ENCODE peak calls at places on chromosomes 1 and 21, in seven cellular contexts. O, K, V, S, L, Q and B are unnamed samples.
A peak's percentile ranks its signal among the peaks of the same experiment; 100 is the strongest.

GRCh38 chr1:159756397-159756796 is 24.4 kb upstream of the DUSP23 start:
- DNase-seq in S (no peak), Q (no peak), V (peak; percentile 50), O (no peak), K (no peak), L (no peak), B (peak; percentile 72)

GRCh38 chr1:219072329-219072728 is 101.3 kb upstream of the LYPLAL1 start:
- DNase-seq in V (no peak), K (no peak), Q (no peak), S (no peak), L (no peak), O (no peak), B (no peak)

GRCh38 chr1:105023719-105024118 is 1274.0 kb downstream of the AMY1C start:
- DNase-seq in O (no peak), K (no peak), L (no peak), V (no peak), Q (no peak), S (no peak), B (no peak)

GRCh38 chr1:151001592-151001991 is 5.1 kb downstream of the MINDY1 start:
- DNase-seq in Q (no peak), S (no peak), L (no peak), V (no peak), O (no peak), K (no peak), B (peak; percentile 31)

GRCh38 chr21:41917531-41917930 is 36.3 kb downstream of the C2CD2 start:
- DNase-seq in L (no peak), K (no peak), V (no peak), S (no peak), Q (no peak), O (no peak), B (no peak)

GRCh38 chr1:184162266-184162665 is 110.7 kb downstream of the TSEN15 start:
- DNase-seq in Q (no peak), V (no peak), O (no peak), K (no peak), S (no peak), L (no peak), B (no peak)

GRCh38 chr1:219085988-219086387 is 87.7 kb upstream of the LYPLAL1 start:
- DNase-seq in L (no peak), V (no peak), O (no peak), Q (no peak), K (no peak), S (peak; percentile 34), B (no peak)

GRCh38 chr1:23526329-23527041 is 4.5 kb downstream of the E2F2 start:
- DNase-seq in L (no peak), K (no peak), S (no peak), O (peak; percentile 43), V (no peak), Q (no peak), B (no peak)

GRCh38 chr1:247294282-247294681 is 37.4 kb downstream of the ZNF496 start:
- DNase-seq in O (no peak), L (no peak), K (no peak), Q (no peak), V (no peak), S (peak; percentile 63), B (no peak)

GRCh38 chr1:30378991-30379581 is 344.3 kb downstream of the MATN1 start:
- DNase-seq in V (peak; percentile 25), S (peak; percentile 73), K (no peak), Q (peak; percentile 47), L (peak; percentile 58), O (no peak), B (peak; percentile 96)

GRCh38 chr1:8423134-8423701 is 105.3 kb downstream of the SLC45A1 start:
- DNase-seq in L (peak; percentile 77), V (peak; percentile 68), Q (no peak), O (peak; percentile 48), S (no peak), K (peak; percentile 58), B (no peak)

GRCh38 chr1:940121-941026 is 16.7 kb downstream of the SAMD11 start:
- DNase-seq in S (no peak), Q (peak; percentile 47), O (peak; percentile 45), K (no peak), V (no peak), L (no peak), B (peak; percentile 70)

GRCh38 chr1:189021577-189021976 is 1456.1 kb downstream of the BRINP3 start:
- DNase-seq in L (no peak), S (no peak), Q (no peak), O (no peak), K (no peak), V (no peak), B (no peak)

GRCh38 chr1:61334718-61335589 is 252.6 kb downstream of the NFIA start:
- DNase-seq in Q (no peak), O (peak; percentile 13), S (no peak), L (peak; percentile 80), K (no peak), V (peak; percentile 55), B (no peak)

DNA sequence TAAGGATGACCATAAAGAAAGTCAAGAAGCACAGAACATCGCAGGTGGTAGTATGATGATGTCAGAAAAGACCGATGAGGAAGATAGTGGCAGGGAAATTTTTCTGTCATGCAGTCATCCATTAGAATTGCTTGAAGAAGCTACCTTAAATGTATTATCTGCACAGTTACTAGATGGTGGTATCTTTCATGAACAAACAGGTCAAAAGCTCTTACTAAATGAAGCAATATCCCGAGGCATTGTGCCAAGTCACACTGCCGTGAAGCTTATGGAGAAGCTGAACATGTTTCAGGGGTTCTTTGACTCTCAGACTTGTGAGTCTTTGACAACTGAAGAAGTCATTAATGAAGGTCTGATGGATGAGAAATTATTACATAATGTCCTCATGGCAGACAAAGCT is 128.8 kb downstream of the MACF1 start:
- DNase-seq in S (no peak), Q (no peak), K (no peak), O (no peak), L (no peak), V (no peak), B (no peak)
- TF ChIP-seq CTCF in S (no peak), Q (no peak), K (no peak), O (no peak), L (no peak), V (no peak), B (no peak)

GRCh38 chr1:225882008-225882698 is at the start of gene TMEM63A:
- DNase-seq in V (peak; percentile 95), O (peak; percentile 94), K (peak; percentile 96), S (no peak), L (peak; percentile 94), Q (peak; percentile 67), B (peak; percentile 90)
- TF ChIP-seq CTCF in V (peak; percentile 40), O (peak; percentile 27), K (peak; percentile 52), S (peak; percentile 20), L (no peak), Q (peak; percentile 30), B (no peak)

DNA sequence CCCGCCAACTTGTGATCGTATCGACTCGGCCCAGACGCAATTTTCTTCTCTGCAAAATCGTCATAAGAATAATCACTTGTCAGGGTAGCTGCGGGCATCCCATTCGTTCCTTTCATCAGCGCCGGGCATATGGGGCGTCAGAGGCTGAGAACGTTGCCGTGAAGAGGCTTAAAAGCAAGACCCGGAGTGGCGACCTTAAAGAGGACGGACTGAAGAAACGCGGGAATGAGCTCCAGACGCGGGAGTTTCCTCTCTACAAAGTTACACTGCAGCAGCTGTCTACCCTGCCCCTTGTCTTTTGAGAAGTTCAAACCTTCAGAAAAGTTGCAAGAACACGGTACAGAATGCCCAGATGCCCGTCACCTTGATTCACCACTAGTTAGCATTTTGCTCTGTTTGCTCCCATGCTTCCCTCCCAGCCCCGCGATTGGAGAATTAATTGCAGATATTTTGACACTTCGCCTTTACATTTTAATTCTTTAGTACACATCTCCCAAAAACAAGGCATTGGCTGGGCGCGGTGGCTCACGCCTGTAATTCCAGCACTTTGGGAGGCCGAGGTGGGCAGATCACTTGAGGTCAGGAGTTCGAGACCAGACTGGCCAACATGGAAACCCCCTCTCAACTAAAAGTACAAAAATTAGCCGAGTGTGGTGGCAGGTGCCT is 965 bp downstream of the CENPS start:
- DNase-seq in O (no peak), K (no peak), V (no peak), S (peak; percentile 5), L (no peak), Q (no peak), B (peak; percentile 60)
- TF ChIP-seq CTCF in O (no peak), K (no peak), V (no peak), S (no peak), L (no peak), Q (no peak), B (no peak)

DNA sequence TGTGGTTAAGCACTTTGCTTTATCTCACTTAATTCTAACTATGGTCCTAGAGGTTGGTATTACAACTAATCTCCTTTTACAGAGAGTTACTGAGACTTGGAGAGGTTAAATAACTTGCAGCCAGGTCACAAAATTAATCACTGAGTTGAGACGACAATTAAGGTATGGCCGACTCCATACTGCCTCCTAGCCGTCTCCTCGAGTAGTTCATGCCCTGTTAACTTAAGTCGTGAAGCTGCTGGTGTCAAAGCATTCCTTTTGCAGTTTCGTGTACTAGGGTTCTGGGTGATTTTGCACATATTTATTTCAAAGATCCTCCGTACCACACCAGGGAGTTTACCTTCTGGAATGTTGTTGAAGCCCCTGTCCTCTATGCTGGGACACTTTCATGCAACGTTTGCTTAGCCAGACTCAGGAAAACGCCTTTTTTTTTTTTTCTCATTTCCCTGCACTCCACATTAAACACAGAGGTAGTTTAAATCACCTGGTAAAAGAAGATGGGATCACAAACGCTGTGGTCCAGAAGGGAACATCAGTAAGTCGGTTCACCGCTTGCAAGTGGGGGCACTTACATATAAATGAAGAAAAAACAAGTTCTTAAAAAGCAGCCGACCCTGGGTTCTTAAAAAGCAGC is 570 bp upstream of the NEK7 start:
- DNase-seq in Q (no peak), K (peak; percentile 58), S (peak; percentile 49), L (no peak), O (peak; percentile 81), V (peak; percentile 61), B (peak; percentile 87)
- TF ChIP-seq CTCF in Q (peak; percentile 83), K (peak; percentile 77), S (peak; percentile 84), L (peak; percentile 61), O (peak; percentile 79), V (peak; percentile 66), B (peak; percentile 63)

GRCh38 chr1:15222653-15223303 is 24.2 kb upstream of the FHAD1 start:
- DNase-seq in O (no peak), S (no peak), K (no peak), Q (no peak), L (no peak), V (no peak), B (no peak)

GRCh38 chr1:15219280-15220023 is 27.6 kb upstream of the FHAD1 start:
- DNase-seq in V (no peak), Q (no peak), K (no peak), L (no peak), S (no peak), O (no peak), B (no peak)

GRCh38 chr1:15218287-15219279 is 28.4 kb upstream of the FHAD1 start:
- DNase-seq in Q (no peak), S (no peak), O (no peak), K (no peak), V (no peak), L (no peak), B (peak; percentile 32)

GRCh38 chr1:15220024-15220392 is 27.0 kb upstream of the FHAD1 start:
- DNase-seq in V (no peak), K (no peak), L (no peak), S (no peak), O (no peak), Q (no peak), B (no peak)

DNA sequence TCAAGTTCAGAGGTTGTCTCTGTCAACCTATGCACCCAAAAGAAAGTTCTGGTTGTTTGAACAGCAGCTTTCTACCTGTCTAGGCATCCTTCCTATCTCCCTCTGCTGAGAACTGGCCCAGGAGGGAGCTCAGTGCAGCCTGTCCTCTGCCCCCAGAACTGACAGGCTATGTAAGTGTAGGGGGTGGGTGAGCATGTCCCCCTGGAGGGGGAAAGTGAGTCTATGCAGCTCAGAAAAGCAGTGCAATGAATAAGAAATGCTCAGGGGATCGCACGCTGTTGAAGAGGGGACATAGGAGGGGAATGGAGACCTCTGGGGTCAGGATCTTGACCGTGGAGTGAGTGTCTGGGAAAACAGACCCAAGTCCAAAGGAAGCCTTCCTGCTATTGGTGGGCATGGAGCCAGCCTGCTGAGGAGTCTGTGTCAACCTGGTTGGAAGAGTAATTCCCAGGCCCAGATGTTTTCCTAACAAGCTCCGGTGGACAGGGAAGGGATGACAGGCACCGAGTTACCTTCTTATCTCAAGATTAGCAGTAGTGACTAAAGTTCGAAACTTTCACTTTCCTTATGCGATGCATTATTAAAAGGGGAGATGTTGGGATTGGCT is 26.1 kb upstream of the FHAD1 start:
- DNase-seq in O (peak; percentile 60), K (no peak), S (no peak), Q (no peak), L (no peak), V (no peak), B (no peak)
- TF ChIP-seq CTCF in O (no peak), K (no peak), S (no peak), Q (no peak), L (no peak), V (no peak), B (no peak)